ENCODE peak calls at places on chromosomes 13 and 19, in four cellular contexts. A is HS-27A, Y is A172, I is cardiac muscle cell. N is an unnamed sample.

GRCh38 chr13:113924184-113924583 is 49.7 kb downstream of the C13orf46 start:
- DNase-seq in I (no peak), Y (no peak), A (no peak), N (no peak)

GRCh38 chr19:29623726-29624488 is 17.8 kb downstream of the POP4 start:
- DNase-seq in I (no peak), A (no peak), Y (no peak), N (no peak)

GRCh38 chr13:41004875-41005693 is 14.0 kb downstream of the ELF1 start:
- DNase-seq in I (peak), Y (no peak), A (no peak), N (no peak)

GRCh38 chr13:64239372-64239771 is 2823.7 kb upstream of the PCDH20 start:
- DNase-seq in I (peak), A (peak), Y (peak), N (no peak)

GRCh38 chr13:66362485-66362884 is 867.7 kb downstream of the PCDH9 start:
- DNase-seq in Y (no peak), A (no peak), I (no peak), N (no peak)

GRCh38 chr13:39132286-39132685 is 94.0 kb downstream of the NHLRC3 start:
- DNase-seq in Y (no peak), I (no peak), A (no peak), N (no peak)

GRCh38 chr19:37413243-37414084 is 42.6 kb downstream of the ZNF527 start:
- DNase-seq in Y (no peak), A (no peak), I (peak), N (no peak)

GRCh38 chr19:16198363-16198636 is 589 bp downstream of the AP1M1 start:
- DNase-seq in Y (no peak), A (no peak), I (no peak), N (no peak)

GRCh38 chr13:30735025-30735967 is at the start of gene ALOX5AP:
- DNase-seq in I (no peak), A (no peak), Y (no peak), N (no peak)

GRCh38 chr19:56087647-56088346 is 33.3 kb downstream of the ZNF787 start:
- DNase-seq in I (no peak), A (no peak), Y (no peak), N (no peak)

GRCh38 chr13:95020298-95020987 is 280.8 kb downstream of the ABCC4 start:
- DNase-seq in A (no peak), I (no peak), Y (peak), N (no peak)

GRCh38 chr13:20525144-20525600 is 485 bp downstream of the CRYL1 start:
- DNase-seq in Y (no peak), A (no peak), I (peak), N (no peak)

GRCh38 chr19:1469200-1469935 is 9.6 kb downstream of the C19orf25 start:
- DNase-seq in I (no peak), Y (no peak), A (no peak), N (no peak)

GRCh38 chr19:19649580-19649995 is 6.1 kb upstream of the GMIP start:
- DNase-seq in Y (no peak), I (no peak), A (no peak), N (no peak)

GRCh38 chr13:43878897-43879322 is 630 bp downstream of the CCDC122 start:
- DNase-seq in I (peak), Y (peak), A (no peak), N (peak)

GRCh38 chr13:50907781-50908180 is 1.8 kb upstream of the RNASEH2B start:
- DNase-seq in A (no peak), I (no peak), Y (no peak), N (no peak)

GRCh38 chr13:25232937-25233515 is 54.3 kb downstream of the MTMR6 start:
- DNase-seq in I (peak), Y (peak), A (no peak), N (no peak)

GRCh38 chr19:45637890-45638667 is 1.1 kb downstream of the EML2 start:
- DNase-seq in A (no peak), I (peak), Y (no peak), N (no peak)

GRCh38 chr13:34020388-34020787 is 202.4 kb downstream of the RFC3 start:
- DNase-seq in Y (no peak), I (no peak), A (no peak), N (no peak)

GRCh38 chr13:112069063-112069726 is 2.2 kb downstream of the SOX1 start:
- DNase-seq in Y (no peak), A (no peak), I (no peak), N (no peak)

GRCh38 chr19:5369962-5370367 is 29.4 kb upstream of the PTPRS start:
- DNase-seq in I (peak), A (no peak), Y (no peak), N (no peak)

GRCh38 chr13:48505597-48506091 is 27.2 kb downstream of the RCBTB2 start:
- DNase-seq in Y (no peak), A (no peak), I (no peak), N (no peak)

GRCh38 chr13:35729926-35730627 is 253.6 kb upstream of the MAB21L1 start:
- DNase-seq in I (no peak), A (no peak), Y (no peak), N (no peak)

GRCh38 chr19:58439576-58440554 is at the start of gene ZNF132:
- DNase-seq in Y (peak), A (peak), I (peak), N (no peak)

GRCh38 chr13:30905932-30906383 is at the start of gene MEDAG:
- DNase-seq in I (peak), A (no peak), Y (no peak), N (no peak)

GRCh38 chr13:94987081-94987480 is 274.7 kb upstream of the SOX21 start:
- DNase-seq in Y (no peak), A (no peak), I (peak), N (no peak)

GRCh38 chr13:32362574-32362973 is 47.3 kb downstream of the BRCA2 start:
- DNase-seq in I (no peak), Y (no peak), A (no peak), N (no peak)